ENCODE peak calls at places on chromosomes 4 and X, in ten cellular contexts. I is ovary; H is fibroblast of pulmonary artery; X is transverse colon; G is fibroblast of mammary gland; E is foreskin fibroblast; F is kidney epithelial cell; L is CD8-positive, alpha-beta T cell; C is LNCaP clone FGC; O is body of pancreas. Y is an unnamed sample.

GRCh38 chr4:137664055-137664405 is 131.7 kb upstream of the PCDH18 start:
- DNase-seq in O (no peak), X (no peak), F (no peak), E (peak; percentile 87), H (peak; percentile 68), G (peak; percentile 81), I (no peak), C (no peak), L (no peak), Y (no peak)

GRCh38 chr4:105149771-105150170 is 3.1 kb downstream of the TET2 start:
- DNase-seq in L (no peak), E (no peak), I (no peak), X (no peak), O (peak; percentile 42), H (no peak), G (no peak), F (no peak), C (no peak), Y (no peak)

GRCh38 chr4:11514780-11515432 is 86.2 kb upstream of the HS3ST1 start:
- DNase-seq in E (no peak), H (no peak), I (no peak), X (no peak), O (no peak), G (no peak), C (no peak), F (no peak), L (no peak), Y (no peak)

GRCh38 chr4:3318561-3319021 is 25.8 kb downstream of the RGS12 start:
- DNase-seq in L (peak; percentile 34), F (no peak), I (no peak), X (no peak), C (no peak), G (no peak), E (no peak), H (no peak), O (no peak), Y (peak; percentile 18)

GRCh38 chr4:2247128-2248043 is 5.5 kb upstream of the HAUS3 start:
- DNase-seq in F (no peak), C (no peak), G (no peak), I (peak; percentile 26), X (no peak), H (no peak), L (peak; percentile 47), O (no peak), E (no peak), Y (no peak)

GRCh38 chr4:122476745-122477144 is 20.2 kb upstream of the IL2 start:
- DNase-seq in O (no peak), H (no peak), C (no peak), I (no peak), E (no peak), F (no peak), G (no peak), L (no peak), X (no peak), Y (no peak)

GRCh38 chr4:173237152-173237551 is 68.5 kb downstream of the GALNT7 start:
- DNase-seq in I (no peak), H (no peak), L (no peak), E (no peak), F (no peak), C (no peak), G (no peak), X (no peak), O (no peak), Y (no peak)

GRCh38 chr4:94548571-94548970 is 96.8 kb downstream of the PDLIM5 start:
- DNase-seq in G (peak; percentile 47), H (peak; percentile 96), F (peak; percentile 76), L (no peak), O (no peak), I (no peak), C (no peak), X (no peak), E (no peak), Y (no peak)

GRCh38 chrX:51614353-51614752 is 4.4 kb downstream of the CENPVL3 start:
- DNase-seq in F (no peak), X (no peak), E (peak; percentile 21), L (no peak), G (peak; percentile 66), O (peak; percentile 7), I (no peak), H (peak; percentile 56), C (no peak), Y (no peak)

DNA sequence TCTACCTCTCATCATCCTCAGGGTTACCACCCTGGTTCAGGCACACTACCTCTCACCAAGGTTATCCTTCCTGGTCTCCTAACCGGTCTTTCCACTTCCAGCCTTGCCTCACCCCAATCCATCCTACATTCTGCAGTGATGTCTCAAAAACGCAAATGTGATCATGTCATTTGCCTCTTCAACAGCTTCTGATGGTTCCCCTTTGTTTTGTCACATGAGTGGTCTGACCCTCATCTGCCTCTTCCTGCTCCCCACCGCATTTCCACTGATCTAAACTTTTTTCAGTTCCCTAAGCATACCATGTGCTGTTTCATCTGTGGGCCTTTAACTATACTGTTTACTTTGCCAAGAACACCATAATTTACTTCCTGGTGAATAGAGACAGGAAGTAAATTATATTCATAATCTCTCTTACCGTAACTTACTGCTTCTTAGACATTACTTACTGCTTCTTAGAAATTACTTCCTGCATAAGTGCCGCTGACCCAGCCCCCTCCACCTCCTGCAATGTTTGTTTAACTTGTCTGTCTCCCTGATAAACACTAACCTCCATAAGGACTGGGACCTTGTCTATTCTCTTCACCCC is 27.1 kb upstream of the NSUN7 start:
- DNase-seq in L (no peak), O (peak; percentile 53), E (no peak), X (peak; percentile 36), H (peak; percentile 16), F (no peak), I (no peak), C (no peak), G (no peak), Y (peak; percentile 66)
- H3K4me3 ChIP-seq in L (no peak overlapping the region), O (no peak overlapping the region), E (no peak overlapping the region), X (no peak overlapping the region), H (no peak overlapping the region), F (no peak overlapping the region), I (no peak overlapping the region), C (no peak overlapping the region), G (no peak overlapping the region), Y (no peak overlapping the region)

GRCh38 chrX:154485150-154486051 is 1.0 kb downstream of the UBL4A start:
- DNase-seq in F (no peak), C (no peak), X (no peak), O (peak; percentile 21), H (no peak), L (no peak), E (no peak), G (no peak), I (no peak), Y (peak; percentile 16)
- TF ChIP-seq CTCF in F (no peak), C (no peak), X (no peak), O (no peak), H (no peak), L (no peak), E (no peak), G (no peak), I (no peak), Y (no peak)

GRCh38 chrX:49257846-49258748 is 6.4 kb downstream of the FOXP3 start:
- DNase-seq in G (no peak), L (no peak), O (no peak), F (no peak), C (no peak), E (no peak), I (no peak), H (no peak), X (no peak), Y (no peak)
- H3K4me3 ChIP-seq in G (no peak overlapping the region), L (no peak overlapping the region), O (no peak overlapping the region), F (no peak overlapping the region), C (no peak overlapping the region), E (no peak overlapping the region), I (no peak overlapping the region), H (no peak overlapping the region), X (no peak overlapping the region), Y (no peak overlapping the region)

DNA sequence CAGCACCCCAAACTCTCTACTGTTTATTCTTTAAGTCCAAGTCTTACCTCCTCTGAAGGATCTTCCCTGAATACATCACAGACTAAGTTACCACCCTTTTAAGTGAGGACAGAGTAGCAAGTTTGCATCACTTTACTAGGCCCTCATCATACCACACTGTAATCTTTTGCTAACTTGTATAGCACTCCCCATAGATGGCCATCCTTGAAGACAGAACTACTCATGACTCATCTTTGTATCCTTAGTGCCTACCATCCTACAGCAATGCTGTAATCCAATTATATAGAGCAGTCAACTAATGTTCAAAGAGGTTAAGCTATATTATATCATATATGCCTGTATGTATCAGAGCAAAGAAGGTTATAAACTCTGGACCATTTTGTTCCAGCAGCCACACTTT is 101.4 kb downstream of the ADAMTS3 start:
- DNase-seq in X (no peak), F (no peak), I (no peak), H (no peak), L (no peak), C (no peak), E (no peak), G (no peak), O (no peak), Y (no peak)
- TF ChIP-seq CTCF in X (no peak), F (no peak), I (no peak), H (no peak), L (no peak), C (no peak), E (no peak), G (no peak), O (no peak), Y (no peak)

DNA sequence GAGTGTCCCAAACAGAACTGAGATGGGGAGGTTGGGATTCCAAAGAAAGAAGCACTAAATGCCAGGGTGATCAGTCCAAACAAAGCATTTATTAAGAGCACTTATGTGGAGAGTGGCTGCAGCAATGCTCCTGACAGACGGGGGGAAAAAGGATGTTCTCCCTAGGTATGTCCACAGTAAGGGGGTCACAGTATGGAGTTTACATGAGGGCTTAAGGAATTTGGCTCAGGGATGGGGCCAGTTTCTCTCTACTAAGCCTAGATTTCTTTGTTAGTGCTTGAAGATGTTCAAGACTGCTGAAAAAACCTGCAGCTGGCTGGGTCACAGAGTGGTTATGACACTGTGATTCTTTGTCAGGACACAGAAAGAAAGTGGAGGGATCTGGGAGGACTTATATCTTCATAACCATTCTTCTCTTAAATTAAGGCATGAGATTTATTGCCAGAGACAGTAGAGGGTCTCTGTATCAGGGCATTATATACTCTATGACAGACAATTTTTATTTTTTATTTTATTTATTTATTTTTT is 1468.0 kb downstream of the C4orf33 start:
- DNase-seq in G (no peak), I (no peak), E (no peak), F (no peak), X (no peak), H (no peak), L (no peak), O (no peak), C (no peak), Y (no peak)
- H3K4me3 ChIP-seq in G (peak overlapping the region; percentile 29), I (no peak overlapping the region), E (no peak overlapping the region), F (peak overlapping the region; percentile 24), X (no peak overlapping the region), H (peak overlapping the region; percentile 44), L (no peak overlapping the region), O (no peak overlapping the region), C (peak overlapping the region; percentile 28), Y (no peak overlapping the region)